ENCODE peak calls at places on chromosomes 6 and 20, in five cellular contexts. X is choroid plexus epithelial cell, M is brain microvascular endothelial cell, V is AG10803, N is AG04450. R is an unnamed sample.

GRCh38 chr6:55963301-55963700 is 87.9 kb upstream of the BMP5 start:
- DNase-seq in X (peak), M (peak), V (peak), N (no peak), R (no peak)

GRCh38 chr6:20704325-20704724 is 170.1 kb downstream of the CDKAL1 start:
- DNase-seq in X (peak), M (no peak), V (no peak), N (no peak), R (no peak)

GRCh38 chr6:87832025-87832825 is 130.2 kb upstream of the AKIRIN2 start:
- DNase-seq in X (peak), M (no peak), V (peak), N (no peak), R (no peak)

GRCh38 chr6:43367245-43367984 is 2.0 kb downstream of the ZNF318 start:
- DNase-seq in X (no peak), M (no peak), V (no peak), N (no peak), R (no peak)

GRCh38 chr20:41643504-41643938 is 25.3 kb upstream of the CHD6 start:
- DNase-seq in X (peak), M (peak), V (peak), N (peak), R (peak)

GRCh38 chr6:74519172-74519571 is 686.7 kb downstream of the COL12A1 start:
- DNase-seq in X (peak), M (peak), V (peak), N (peak), R (no peak)

GRCh38 chr6:157768863-157769551 is 54.0 kb upstream of the SNX9 start:
- DNase-seq in X (no peak), M (no peak), V (no peak), N (no peak), R (no peak)

GRCh38 chr6:53179961-53180651 is 31.5 kb upstream of the GCM1 start:
- DNase-seq in X (peak), M (peak), V (no peak), N (no peak), R (peak)

GRCh38 chr20:54122681-54123586 is 50.9 kb downstream of the CYP24A1 start:
- DNase-seq in X (no peak), M (no peak), V (no peak), N (no peak), R (no peak)

GRCh38 chr20:50592282-50593004 is 82.3 kb downstream of the PTPN1 start:
- DNase-seq in X (no peak), M (no peak), V (no peak), N (no peak), R (peak)

GRCh38 chr20:19577692-19578091 is 180.4 kb upstream of the RIN2 start:
- DNase-seq in X (no peak), M (no peak), V (no peak), N (no peak), R (no peak)

GRCh38 chr6:1825926-1826325 is 216.2 kb downstream of the FOXC1 start:
- DNase-seq in X (no peak), M (no peak), V (no peak), N (no peak), R (no peak)

GRCh38 chr6:134577998-134578397 is 260.1 kb upstream of the SGK1 start:
- DNase-seq in X (peak), M (peak), V (no peak), N (no peak), R (no peak)

GRCh38 chr20:32559753-32560380 is 25.3 kb downstream of the NOL4L start:
- DNase-seq in X (no peak), M (no peak), V (no peak), N (no peak), R (no peak)

GRCh38 chr6:21220271-21220987 is 373.1 kb upstream of the SOX4 start:
- DNase-seq in X (no peak), M (no peak), V (no peak), N (no peak), R (no peak)

GRCh38 chr20:47468290-47469050 is 33.2 kb upstream of the NCOA3 start:
- DNase-seq in X (no peak), M (no peak), V (no peak), N (no peak), R (no peak)

GRCh38 chr6:139751179-139751578 is 376.7 kb upstream of the CITED2 start:
- DNase-seq in X (peak), M (no peak), V (peak), N (no peak), R (no peak)

GRCh38 chr6:43053545-43054205 is at the start of gene CUL7:
- DNase-seq in X (peak), M (peak), V (peak), N (peak), R (peak)

DNA sequence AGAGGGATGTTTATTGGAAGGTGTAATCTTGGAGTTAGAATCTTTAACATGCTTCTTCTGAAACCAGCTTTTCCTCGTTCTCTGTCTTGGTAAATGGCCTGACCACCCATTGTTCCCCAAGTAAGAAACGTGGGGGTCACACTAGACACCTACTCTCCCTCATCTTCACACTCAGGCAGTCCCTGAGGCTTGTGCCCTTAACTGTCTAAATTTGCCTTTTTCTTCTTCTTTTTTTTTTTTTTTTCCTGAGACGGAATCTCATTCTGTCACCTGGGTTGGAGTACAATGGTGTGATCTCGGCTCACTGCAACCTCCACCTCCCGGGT is 16.2 kb upstream of the ARFGEF2 start:
- DNase-seq in X (no peak), M (no peak), V (no peak), N (no peak), R (no peak)
- H3K4me3 ChIP-seq in X (no peak), M (no peak), V (no peak), N (no peak), R (no peak)

DNA sequence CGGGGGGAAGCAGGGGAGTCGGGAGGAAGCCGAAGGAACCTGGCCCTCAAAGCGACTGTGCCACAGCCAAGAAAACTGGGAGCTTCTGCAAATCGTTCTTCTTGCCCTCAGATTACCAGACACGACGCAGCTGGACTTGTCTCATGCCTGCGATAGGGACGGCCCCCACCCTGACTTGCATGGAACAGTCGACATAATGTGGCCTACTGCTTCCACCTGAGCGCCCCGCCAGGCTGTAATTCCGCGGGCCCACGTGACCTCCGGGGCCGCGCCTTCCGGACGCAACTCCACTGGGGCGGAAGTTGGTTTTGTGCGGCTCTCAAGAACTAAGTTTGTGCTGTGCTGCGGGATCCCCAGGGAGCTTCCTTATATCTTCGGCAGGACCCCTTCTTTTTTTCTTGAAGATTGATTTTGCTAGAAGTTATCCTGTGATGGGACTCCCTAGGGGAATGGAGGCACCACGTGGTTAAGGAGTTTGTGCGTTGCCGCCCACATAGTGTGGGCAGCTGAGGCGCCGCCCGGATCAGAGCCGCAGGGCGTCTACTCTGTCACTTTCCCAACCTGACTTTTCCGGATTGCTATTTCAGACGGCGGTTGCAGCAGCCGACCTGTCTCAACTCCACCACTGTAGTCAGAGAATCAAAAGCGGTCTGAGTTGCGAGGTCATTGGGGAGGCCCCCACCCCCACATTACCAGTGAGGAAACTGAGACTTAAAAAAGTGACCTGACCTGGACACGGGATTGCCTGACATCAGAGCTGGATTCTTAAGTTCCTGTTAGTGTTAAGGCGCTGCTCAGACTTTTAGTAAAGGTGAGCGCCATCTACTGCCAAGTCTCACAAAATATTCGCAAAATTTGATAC is 540 bp upstream of the CD164 start:
- DNase-seq in X (peak), M (peak), V (peak), N (peak), R (peak)
- TF ChIP-seq CTCF in X (peak), M (peak), V (peak), N (peak), R (peak)

GRCh38 chr6:16713597-16713996 is 47.7 kb downstream of the ATXN1 start:
- DNase-seq in X (no peak), M (no peak), V (no peak), N (no peak), R (no peak)

GRCh38 chr6:16712931-16713484 is 48.3 kb downstream of the ATXN1 start:
- DNase-seq in X (peak), M (peak), V (peak), N (peak), R (peak)

GRCh38 chr6:16712250-16712930 is 48.9 kb downstream of the ATXN1 start:
- DNase-seq in X (no peak), M (no peak), V (no peak), N (no peak), R (no peak)

GRCh38 chr6:16707101-16707783 is 54.0 kb downstream of the ATXN1 start:
- DNase-seq in X (no peak), M (no peak), V (no peak), N (no peak), R (no peak)

GRCh38 chr6:16711551-16712249 is 49.6 kb downstream of the ATXN1 start:
- DNase-seq in X (no peak), M (no peak), V (no peak), N (no peak), R (no peak)
- H3K4me3 ChIP-seq in X (no peak), M (no peak), V (no peak), N (no peak), R (no peak)

GRCh38 chr6:112254921-112255320 is 554 bp upstream of the LAMA4 start:
- DNase-seq in X (no peak), M (no peak), V (no peak), N (no peak), R (no peak)

GRCh38 chr6:112253505-112253841 is 894 bp downstream of the LAMA4 start:
- DNase-seq in X (peak), M (no peak), V (no peak), N (no peak), R (no peak)

GRCh38 chr6:112252571-112253504 is 1.5 kb downstream of the LAMA4 start:
- DNase-seq in X (peak), M (no peak), V (peak), N (no peak), R (no peak)

GRCh38 chr6:112251170-112251945 is 3.0 kb downstream of the LAMA4 start:
- DNase-seq in X (peak), M (peak), V (peak), N (no peak), R (no peak)

GRCh38 chr6:112253842-112254816 is at the start of gene LAMA4:
- DNase-seq in X (peak), M (peak), V (peak), N (no peak), R (peak)
- TF ChIP-seq CTCF in X (no peak), M (peak), V (no peak), N (no peak), R (no peak)

R was measured in adrenal gland.